ENCODE peak calls at places on chromosomes 11 and 22, in five cellular contexts. R, C, H, P and M are unnamed samples.

GRCh38 chr11:12827929-12828812 is 153.9 kb downstream of the TEAD1 start:
- DNase-seq in R (no peak), C (peak; percentile 87), H (peak; percentile 50), P (peak; percentile 67), M (no peak)

GRCh38 chr22:45150139-45150538 is 13.6 kb upstream of the NUP50 start:
- DNase-seq in R (no peak), C (peak; percentile 63), H (no peak), P (no peak), M (no peak)

GRCh38 chr22:30038219-30038618 is 42.0 kb upstream of the HORMAD2 start:
- DNase-seq in R (no peak), C (peak; percentile 47), H (no peak), P (peak; percentile 39), M (peak; percentile 22)

GRCh38 chr22:46088541-46089311 is 61.6 kb upstream of the PPARA start:
- DNase-seq in R (no peak), C (peak; percentile 92), H (peak; percentile 68), P (no peak), M (no peak)

GRCh38 chr11:113546757-113547507 is 71.7 kb upstream of the DRD2 start:
- DNase-seq in R (no peak), C (peak; percentile 89), H (no peak), P (no peak), M (peak; percentile 31)

GRCh38 chr11:16605440-16605970 is 132.9 kb upstream of the C11orf58 start:
- DNase-seq in R (no peak), C (peak; percentile 33), H (no peak), P (peak; percentile 36), M (no peak)

GRCh38 chr11:121249039-121249663 is 43.4 kb upstream of the SC5D start:
- DNase-seq in R (peak; percentile 11), C (peak; percentile 41), H (no peak), P (no peak), M (no peak)

GRCh38 chr22:23278883-23279675 is 98.8 kb downstream of the BCR start:
- DNase-seq in R (no peak), C (no peak), H (no peak), P (peak; percentile 85), M (no peak)

GRCh38 chr11:65932558-65932919 is 12.7 kb upstream of the TSGA10IP start:
- DNase-seq in R (no peak), C (peak; percentile 32), H (no peak), P (no peak), M (no peak)

GRCh38 chr11:128420943-128421342 is 166.4 kb downstream of the ETS1 start:
- DNase-seq in R (peak; percentile 89), C (peak; percentile 95), H (peak; percentile 95), P (no peak), M (no peak)

GRCh38 chr11:19872526-19873135 is 160.0 kb downstream of the NAV2 start:
- DNase-seq in R (no peak), C (no peak), H (no peak), P (no peak), M (no peak)

GRCh38 chr22:46738961-46739870 is 1.2 kb upstream of the CERK start:
- DNase-seq in R (no peak), C (peak; percentile 54), H (no peak), P (peak; percentile 87), M (no peak)

GRCh38 chr22:19786264-19786585 is 25.6 kb downstream of the TBX1 start:
- DNase-seq in R (no peak), C (no peak), H (no peak), P (no peak), M (no peak)

GRCh38 chr11:134244593-134244992 is 8.6 kb downstream of the THYN1 start:
- DNase-seq in R (no peak), C (peak; percentile 33), H (no peak), P (no peak), M (no peak)

DNA sequence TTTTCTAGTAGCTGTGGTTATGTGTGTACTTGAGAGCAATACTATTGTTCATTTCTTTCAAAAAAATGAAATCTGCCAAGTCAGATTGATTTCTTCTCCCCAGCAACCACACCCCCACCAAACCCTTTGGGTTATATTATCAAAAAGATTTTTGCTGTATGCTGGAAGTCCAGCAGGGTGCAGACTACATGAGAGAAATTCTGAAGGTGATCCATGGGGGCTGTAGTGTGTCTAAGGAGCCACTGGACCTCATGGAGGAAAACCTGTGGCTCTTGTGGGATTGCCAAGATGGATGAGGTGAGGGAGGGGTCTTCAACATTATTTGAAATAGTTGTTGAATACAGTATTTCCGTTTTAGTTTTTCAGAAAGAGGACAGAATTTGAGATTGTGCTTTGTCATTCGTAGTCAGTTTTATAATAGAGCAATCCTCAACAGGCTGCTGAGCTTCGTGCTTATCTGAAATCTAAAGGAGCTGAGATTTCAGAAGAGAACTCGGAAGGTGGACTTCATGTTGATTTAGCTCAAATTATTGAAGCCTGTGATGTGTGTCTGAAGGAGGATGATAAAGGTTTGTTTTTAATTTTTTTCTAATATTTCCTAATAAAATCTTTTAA is 3.1 kb downstream of the EIF3M start:
- DNase-seq in R (no peak), C (peak; percentile 21), H (no peak), P (no peak), M (no peak)
- TF ChIP-seq CTCF in R (peak; percentile 28), C (peak; percentile 47), H (peak; percentile 22), P (no peak), M (peak; percentile 29)

GRCh38 chr11:68090287-68090686 is 30.9 kb downstream of the CHKA start:
- DNase-seq in R (no peak), C (no peak), H (no peak), P (no peak), M (no peak)
- H3K4me3 ChIP-seq in R (no peak overlapping the region), C (no peak overlapping the region), H (no peak overlapping the region), P (no peak overlapping the region), M (no peak overlapping the region)

GRCh38 chr11:1508491-1508891 is 21.9 kb upstream of the MOB2 start:
- DNase-seq in R (no peak), C (no peak), H (no peak), P (no peak), M (no peak)
- TF ChIP-seq CTCF in R (no peak), C (no peak), H (no peak), P (no peak), M (no peak)

GRCh38 chr11:578276-579035 is 2.2 kb downstream of the PHRF1 start:
- DNase-seq in R (no peak), C (no peak), H (no peak), P (no peak), M (no peak)
- H3K4me3 ChIP-seq in R (no peak overlapping the region), C (peak overlapping the region; percentile 75), H (peak overlapping the region; percentile 96), P (no peak overlapping the region), M (peak overlapping the region; percentile 91)

GRCh38 chr11:33698921-33699320 is 1.7 kb downstream of the C11orf91 start:
- DNase-seq in R (no peak), C (no peak), H (no peak), P (no peak), M (no peak)

GRCh38 chr11:33700425-33701271 is at the start of gene C11orf91:
- DNase-seq in R (peak; percentile 85), C (peak; percentile 95), H (peak; percentile 70), P (peak; percentile 98), M (peak; percentile 87)

GRCh38 chr11:33701302-33701701 is 676 bp upstream of the C11orf91 start:
- DNase-seq in R (no peak), C (peak; percentile 48), H (no peak), P (no peak), M (no peak)

GRCh38 chr11:33697997-33698396 is 2.6 kb downstream of the C11orf91 start:
- DNase-seq in R (no peak), C (no peak), H (no peak), P (no peak), M (no peak)

GRCh38 chr11:33699515-33700424 is 856 bp downstream of the C11orf91 start:
- DNase-seq in R (no peak), C (no peak), H (no peak), P (peak; percentile 66), M (no peak)
- TF ChIP-seq CTCF in R (no peak), C (no peak), H (no peak), P (no peak), M (no peak)

DNA sequence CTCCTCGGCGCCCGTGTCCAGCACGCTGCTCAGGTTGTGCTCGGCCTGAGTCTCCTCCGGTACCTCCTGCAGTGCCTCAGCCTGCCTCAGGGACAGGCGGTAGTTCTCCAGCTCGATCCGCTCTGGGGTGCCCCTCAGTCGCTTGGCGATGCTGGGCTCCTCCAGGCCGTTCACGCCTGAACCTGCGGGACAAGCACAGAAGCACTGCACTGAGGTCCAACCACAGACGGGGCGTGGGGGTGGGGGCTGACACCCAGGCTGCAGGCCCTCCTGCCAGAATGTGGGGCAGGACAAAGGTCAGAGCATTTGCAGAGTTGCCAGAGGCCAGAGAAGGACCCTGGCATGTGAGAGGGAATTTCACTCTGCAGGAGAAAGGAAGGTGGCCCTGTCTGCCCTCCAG is 67.6 kb upstream of the BID start:
- DNase-seq in R (no peak), C (no peak), H (no peak), P (no peak), M (no peak)
- H3K4me3 ChIP-seq in R (no peak overlapping the region), C (no peak overlapping the region), H (no peak overlapping the region), P (no peak overlapping the region), M (no peak overlapping the region)